ENCODE peak calls at places on chromosomes 1 and 21, in ten cellular contexts. K, J, P, U, R, I, Q, C, D and Y are unnamed samples.

GRCh38 chr1:86016076-86016746 is 140.4 kb downstream of the COL24A1 start:
- DNase-seq in K (no peak), J (no peak), P (no peak), U (no peak), R (no peak), I (no peak), Q (no peak), C (no peak), D (no peak), Y (no peak)

GRCh38 chr1:206770531-206771352 is at the start of gene IL19:
- DNase-seq in K (peak), J (no peak), P (no peak), U (no peak), R (no peak), I (no peak), Q (no peak), C (no peak), D (peak), Y (no peak)

GRCh38 chr21:16124397-16125130 is 394.8 kb downstream of the USP25 start:
- DNase-seq in K (no peak), J (no peak), P (no peak), U (no peak), R (no peak), I (no peak), Q (peak), C (no peak), D (no peak), Y (no peak)

GRCh38 chr21:41558842-41559241 is 50.9 kb upstream of the TMPRSS2 start:
- DNase-seq in K (no peak), J (no peak), P (no peak), U (no peak), R (no peak), I (no peak), Q (no peak), C (no peak), D (no peak), Y (no peak)

GRCh38 chr1:228043281-228043845 is 36.6 kb downstream of the WNT3A start:
- DNase-seq in K (no peak), J (no peak), P (no peak), U (no peak), R (no peak), I (no peak), Q (no peak), C (no peak), D (no peak), Y (no peak)

GRCh38 chr21:37230632-37231246 is 36.4 kb downstream of the VPS26C start:
- DNase-seq in K (no peak), J (no peak), P (no peak), U (no peak), R (no peak), I (no peak), Q (no peak), C (no peak), D (no peak), Y (no peak)

GRCh38 chr1:11787251-11787803 is 18.4 kb downstream of the MTHFR start:
- DNase-seq in K (no peak), J (no peak), P (no peak), U (no peak), R (no peak), I (no peak), Q (no peak), C (no peak), D (no peak), Y (no peak)

GRCh38 chr1:69671363-69672010 is 103.8 kb downstream of the LRRC7 start:
- DNase-seq in K (no peak), J (no peak), P (no peak), U (no peak), R (no peak), I (no peak), Q (no peak), C (no peak), D (no peak), Y (no peak)

GRCh38 chr1:55589656-55590297 is 374.6 kb upstream of the USP24 start:
- DNase-seq in K (no peak), J (no peak), P (no peak), U (no peak), R (no peak), I (no peak), Q (no peak), C (peak), D (no peak), Y (no peak)

GRCh38 chr1:36653850-36654249 is 171.1 kb upstream of the CSF3R start:
- DNase-seq in K (no peak), J (no peak), P (no peak), U (no peak), R (no peak), I (no peak), Q (no peak), C (peak), D (peak), Y (peak)

GRCh38 chr1:167518331-167518700 is at the start of gene CD247:
- DNase-seq in K (no peak), J (peak), P (peak), U (peak), R (peak), I (peak), Q (no peak), C (no peak), D (no peak), Y (no peak)

GRCh38 chr1:44250113-44250781 is 37.0 kb downstream of the DMAP1 start:
- DNase-seq in K (no peak), J (no peak), P (no peak), U (no peak), R (no peak), I (no peak), Q (no peak), C (no peak), D (no peak), Y (no peak)

GRCh38 chr1:157437301-157437700 is 115.0 kb downstream of the FCRL5 start:
- DNase-seq in K (no peak), J (no peak), P (no peak), U (no peak), R (no peak), I (no peak), Q (no peak), C (no peak), D (no peak), Y (no peak)

GRCh38 chr1:219086956-219087469 is 86.7 kb upstream of the LYPLAL1 start:
- DNase-seq in K (no peak), J (no peak), P (no peak), U (no peak), R (no peak), I (no peak), Q (no peak), C (no peak), D (no peak), Y (no peak)

GRCh38 chr21:27058673-27059365 is 91.9 kb upstream of the ADAMTS5 start:
- DNase-seq in K (no peak), J (no peak), P (no peak), U (no peak), R (no peak), I (no peak), Q (no peak), C (no peak), D (no peak), Y (no peak)

GRCh38 chr1:170247751-170248521 is 102.2 kb downstream of the NTMT2 start:
- DNase-seq in K (no peak), J (no peak), P (no peak), U (no peak), R (no peak), I (no peak), Q (no peak), C (no peak), D (no peak), Y (no peak)

GRCh38 chr1:202848191-202848542 is 37.4 kb downstream of the PCAT6 start:
- DNase-seq in K (no peak), J (no peak), P (no peak), U (no peak), R (no peak), I (no peak), Q (no peak), C (no peak), D (no peak), Y (peak)